ENCODE peak calls at places on chromosomes 2 and 18, in nine cellular contexts. V is stimulated activated CD4-positive, alpha-beta T cell treated with anti-CD3 and anti-CD28 coated beads, TNF-alpha, amount 100 ng/mL, for 4 hours; O is H54; D is NCI-H510A treated with DMSO at 0.1 percent for 48 hours; Y is psoas muscle; B is EL; A is NCI-H2081; J is HTR-8/SVneo; N is AG08396. Z is an unnamed sample.

GRCh38 chr2:130798472-130799221 is 38.1 kb upstream of the ARHGEF4 start:
- DNase-seq in B (no peak), J (no peak), N (no peak), O (no peak), D (peak), A (no peak), V (no peak), Y (no peak), Z (no peak)

GRCh38 chr18:12989397-12990127 is 1.6 kb upstream of the CEP192 start:
- DNase-seq in Y (peak), B (no peak), A (no peak), J (no peak), O (no peak), V (no peak), D (peak), N (no peak), Z (no peak)

GRCh38 chr18:46040747-46041104 is 31.3 kb downstream of the PSTPIP2 start:
- DNase-seq in B (no peak), N (no peak), D (no peak), O (no peak), V (no peak), J (no peak), Y (no peak), A (no peak), Z (no peak)

GRCh38 chr2:238278626-238279323 is 9.6 kb downstream of the PER2 start:
- DNase-seq in D (peak), B (no peak), J (no peak), Y (peak), V (no peak), N (no peak), O (no peak), A (no peak), Z (no peak)

GRCh38 chr2:136448435-136448834 is 316.9 kb upstream of the THSD7B start:
- DNase-seq in B (no peak), D (peak), Y (no peak), O (no peak), J (no peak), V (no peak), N (no peak), A (peak), Z (no peak)

GRCh38 chr2:187993516-187993915 is 298.2 kb upstream of the GULP1 start:
- DNase-seq in O (no peak), D (no peak), V (no peak), B (peak), N (no peak), A (no peak), Y (no peak), J (no peak), Z (no peak)

GRCh38 chr2:118980573-118980972 is 38.6 kb downstream of the MARCO start:
- DNase-seq in J (no peak), B (no peak), V (no peak), A (no peak), Y (no peak), O (no peak), D (no peak), N (no peak), Z (no peak)

GRCh38 chr2:32464441-32464840 is 107.6 kb downstream of the BIRC6 start:
- DNase-seq in B (no peak), Y (no peak), V (no peak), N (no peak), A (no peak), J (no peak), D (no peak), O (no peak), Z (no peak)

GRCh38 chr18:58624011-58624410 is 4.9 kb downstream of the ALPK2 start:
- DNase-seq in B (no peak), D (no peak), J (no peak), O (no peak), Y (no peak), V (no peak), N (no peak), A (no peak), Z (no peak)

GRCh38 chr2:45583989-45584388 is 27.1 kb downstream of the SRBD1 start:
- DNase-seq in D (no peak), O (no peak), J (no peak), B (no peak), N (no peak), Y (no peak), V (no peak), A (no peak), Z (no peak)

GRCh38 chr2:117794668-117795067 is 19.8 kb upstream of the DDX18 start:
- DNase-seq in D (no peak), A (no peak), O (no peak), V (no peak), N (peak), B (peak), Y (no peak), J (no peak), Z (peak)

GRCh38 chr18:66749475-66750035 is 145.7 kb upstream of the CDH19 start:
- DNase-seq in B (no peak), D (no peak), A (no peak), O (no peak), N (no peak), Y (no peak), V (no peak), J (no peak), Z (no peak)

GRCh38 chr18:22848618-22849017 is 84.5 kb upstream of the RBBP8 start:
- DNase-seq in B (peak), Y (no peak), D (no peak), A (no peak), N (peak), O (no peak), J (no peak), V (no peak), Z (peak)

Z was measured in RWPE1.